ENCODE peak calls at places on chromosomes 3 and 15, in eight cellular contexts. F, Z, B, X, D, V, L and G are unnamed samples.

GRCh38 chr3:159458010-159458409 is 530.6 kb upstream of the IL12A start:
- DNase-seq in B (peak), Z (peak), X (no peak), V (peak), L (no peak), F (peak), D (peak), G (peak)

GRCh38 chr3:126964950-126965349 is 18.0 kb upstream of the PLXNA1 start:
- DNase-seq in X (no peak), D (no peak), B (no peak), F (no peak), V (no peak), L (no peak), Z (no peak), G (no peak)

GRCh38 chr3:193665370-193665989 is 72.5 kb downstream of the OPA1 start:
- DNase-seq in Z (peak), V (no peak), D (peak), B (peak), X (peak), F (peak), L (no peak), G (peak)

GRCh38 chr15:100958326-100959065 is 39.3 kb downstream of the LRRK1 start:
- DNase-seq in F (peak), V (no peak), X (peak), Z (no peak), B (peak), L (no peak), D (peak), G (no peak)

GRCh38 chr3:127464642-127465041 is 125.9 kb downstream of the TPRA1 start:
- DNase-seq in D (no peak), X (no peak), L (no peak), V (no peak), B (no peak), Z (peak), F (no peak), G (no peak)

GRCh38 chr3:112646623-112647022 is 5.7 kb upstream of the CCDC80 start:
- DNase-seq in B (peak), F (no peak), L (no peak), V (peak), Z (peak), X (no peak), D (no peak), G (no peak)

GRCh38 chr3:51975857-51976549 is 1.1 kb downstream of the ABHD14A start:
- DNase-seq in Z (peak), D (peak), V (peak), L (peak), B (no peak), X (peak), F (peak), G (peak)

GRCh38 chr3:128411574-128412064 is 55.1 kb downstream of the DNAJB8 start:
- DNase-seq in V (no peak), Z (no peak), B (no peak), F (no peak), X (no peak), D (no peak), L (no peak), G (no peak)

GRCh38 chr3:83226751-83227150 is 1465.3 kb upstream of the GBE1 start:
- DNase-seq in B (no peak), D (no peak), Z (no peak), F (no peak), L (no peak), V (no peak), X (no peak), G (no peak)

GRCh38 chr3:101779808-101780366 is 876 bp downstream of the NXPE3 start:
- DNase-seq in L (no peak), B (no peak), Z (no peak), D (no peak), V (no peak), X (no peak), F (peak), G (no peak)

GRCh38 chr15:31389576-31389975 is 62.9 kb downstream of the KLF13 start:
- DNase-seq in L (no peak), D (no peak), X (no peak), F (no peak), Z (no peak), B (no peak), V (no peak), G (no peak)

GRCh38 chr15:63677778-63678177 is 80.6 kb downstream of the FBXL22 start:
- DNase-seq in L (no peak), X (no peak), B (peak), F (no peak), D (no peak), V (peak), Z (no peak), G (no peak)

GRCh38 chr15:34999906-35000305 is 11.8 kb upstream of the ZNF770 start:
- DNase-seq in X (no peak), V (no peak), L (no peak), F (peak), B (peak), D (no peak), Z (no peak), G (no peak)

GRCh38 chr3:49124991-49125670 is 4.5 kb upstream of the USP19 start:
- DNase-seq in D (peak), L (no peak), F (peak), B (no peak), V (peak), Z (peak), X (no peak), G (no peak)

GRCh38 chr3:107627962-107628542 is 105.3 kb downstream of the BBX start:
- DNase-seq in B (no peak), D (no peak), X (no peak), Z (no peak), L (no peak), V (no peak), F (peak), G (no peak)

GRCh38 chr3:61789861-61790260 is 228.5 kb downstream of the PTPRG start:
- DNase-seq in F (no peak), Z (no peak), B (no peak), D (no peak), L (no peak), X (no peak), V (no peak), G (no peak)

GRCh38 chr3:123759311-123759710 is 124.8 kb downstream of the MYLK start:
- DNase-seq in F (no peak), V (no peak), D (no peak), B (no peak), L (no peak), Z (peak), X (no peak), G (no peak)

GRCh38 chr3:100277255-100277800 is 16.5 kb downstream of the TBC1D23 start:
- DNase-seq in X (no peak), L (no peak), D (peak), Z (no peak), V (no peak), B (no peak), F (peak), G (no peak)

GRCh38 chr3:196111939-196112386 is 30.1 kb upstream of the TFRC start:
- DNase-seq in D (no peak), L (no peak), X (no peak), F (no peak), V (no peak), Z (no peak), B (no peak), G (no peak)

GRCh38 chr3:197151562-197151961 is 121.9 kb upstream of the MELTF start:
- DNase-seq in X (peak), B (peak), V (no peak), F (peak), L (no peak), D (peak), Z (no peak), G (peak)

GRCh38 chr15:71115567-71116351 is 488 bp downstream of the THSD4 start:
- DNase-seq in F (peak), Z (peak), X (peak), D (peak), V (peak), B (peak), L (no peak), G (no peak)

GRCh38 chr15:71114887-71115566 is at the start of gene THSD4:
- DNase-seq in V (peak), F (peak), B (no peak), L (no peak), Z (peak), D (peak), X (peak), G (no peak)

GRCh38 chr15:71116942-71117341 is 1.7 kb downstream of the THSD4 start:
- DNase-seq in V (no peak), X (no peak), Z (no peak), B (no peak), D (no peak), F (no peak), L (no peak), G (no peak)

GRCh38 chr15:71117906-71118305 is 2.6 kb downstream of the THSD4 start:
- DNase-seq in D (no peak), L (no peak), Z (no peak), X (no peak), F (no peak), B (no peak), V (no peak), G (no peak)

DNA sequence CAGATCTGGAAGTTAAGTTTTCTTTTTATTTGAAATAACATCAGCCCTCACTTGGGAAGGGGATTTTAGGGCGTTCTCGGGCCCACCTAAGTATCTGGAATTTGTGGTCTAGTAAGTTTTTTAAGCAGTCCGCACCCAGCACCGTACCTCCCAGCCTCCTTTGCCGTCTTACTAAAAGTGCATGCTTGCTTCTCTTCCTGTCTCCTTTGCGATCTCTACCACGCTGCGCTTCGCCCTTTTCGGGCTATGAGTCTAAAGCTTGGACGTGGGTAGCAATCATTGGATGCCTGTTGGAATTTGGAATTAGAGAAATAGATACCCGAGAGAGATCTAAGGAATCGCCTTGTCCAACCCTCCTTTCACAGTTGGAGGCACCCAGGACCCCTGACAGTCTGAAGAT is 1.1 kb downstream of the THSD4 start:
- DNase-seq in F (no peak), X (no peak), Z (no peak), B (no peak), V (no peak), D (peak), L (no peak), G (no peak)
- H3K4me3 ChIP-seq in F (peak), X (peak), Z (peak), B (peak), V (peak), D (peak), L (peak), G (peak)

GRCh38 chr3:38281895-38282686 is at the start of gene SLC22A14:
- DNase-seq in X (no peak), L (no peak), Z (no peak), V (peak), B (no peak), F (no peak), D (no peak), G (no peak)
- TF ChIP-seq CTCF in X (peak), L (no peak), Z (peak), V (peak), B (no peak), F (no peak), D (no peak), G (no peak)

GRCh38 chr3:64561503-64561810 is 126.3 kb downstream of the ADAMTS9 start:
- DNase-seq in V (no peak), L (no peak), Z (no peak), F (no peak), B (no peak), X (no peak), D (no peak), G (no peak)
- H3K4me3 ChIP-seq in V (no peak), L (no peak), Z (no peak), F (peak), B (no peak), X (no peak), D (no peak), G (no peak)

GRCh38 chr15:70265466-70265978 is 167.8 kb upstream of the TLE3 start:
- DNase-seq in Z (peak), F (no peak), L (no peak), B (no peak), D (no peak), X (no peak), V (no peak), G (no peak)
- TF ChIP-seq CTCF in Z (no peak), F (peak), L (no peak), B (peak), D (no peak), X (peak), V (peak), G (peak)

DNA sequence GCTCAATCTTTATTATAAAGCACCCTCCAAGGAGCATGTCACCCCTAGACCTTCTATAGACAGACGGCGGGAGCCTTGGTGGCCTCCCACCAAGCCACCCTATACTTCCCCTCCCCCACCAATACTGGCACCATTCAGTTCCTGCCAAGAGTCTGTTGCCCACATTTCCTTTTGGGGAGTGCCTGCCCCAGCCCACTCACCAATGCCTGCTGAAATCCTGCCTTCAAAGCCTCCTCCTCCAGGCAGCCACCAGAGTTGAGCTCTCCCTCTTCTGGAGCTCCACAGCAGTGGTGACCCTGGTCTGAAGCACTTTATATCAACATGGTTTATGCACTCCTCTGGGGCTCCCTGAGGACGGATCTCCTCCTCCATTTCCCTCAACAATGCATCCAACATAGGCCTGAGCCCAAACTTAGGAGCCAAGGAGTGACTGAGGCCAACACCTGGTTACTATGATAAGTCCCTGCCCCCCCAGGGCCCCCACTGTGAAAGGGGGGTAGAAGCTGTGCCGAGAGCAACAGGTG is 8.8 kb downstream of the CCDC33 start:
- DNase-seq in F (no peak), B (no peak), L (no peak), X (no peak), D (no peak), Z (peak), V (no peak), G (no peak)
- H3K4me3 ChIP-seq in F (no peak), B (no peak), L (no peak), X (no peak), D (no peak), Z (no peak), V (peak), G (no peak)

DNA sequence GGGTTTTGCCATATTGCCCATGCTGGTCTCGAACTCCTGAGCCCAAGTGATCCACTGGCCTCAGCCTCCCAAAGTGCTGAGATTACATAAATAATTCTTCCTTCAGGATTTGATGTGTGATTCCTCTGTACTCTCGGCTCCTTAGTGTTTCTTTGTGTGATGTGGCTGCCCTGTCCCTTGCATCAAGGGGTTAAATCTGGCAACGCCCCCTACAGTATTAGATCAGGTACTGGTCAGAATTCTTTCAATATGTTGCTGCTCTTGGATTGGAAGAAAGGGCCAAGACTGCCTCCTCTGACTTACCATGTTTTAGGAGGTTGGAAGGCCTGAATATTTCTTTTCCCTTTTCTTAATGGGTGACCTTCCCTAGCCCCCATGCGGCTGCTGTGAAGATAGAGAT is 390.6 kb upstream of the WNT5A start:
- DNase-seq in D (no peak), V (no peak), L (no peak), X (no peak), Z (no peak), F (no peak), B (no peak), G (no peak)
- TF ChIP-seq CTCF in D (no peak), V (peak), L (no peak), X (no peak), Z (no peak), F (no peak), B (no peak), G (no peak)

DNA sequence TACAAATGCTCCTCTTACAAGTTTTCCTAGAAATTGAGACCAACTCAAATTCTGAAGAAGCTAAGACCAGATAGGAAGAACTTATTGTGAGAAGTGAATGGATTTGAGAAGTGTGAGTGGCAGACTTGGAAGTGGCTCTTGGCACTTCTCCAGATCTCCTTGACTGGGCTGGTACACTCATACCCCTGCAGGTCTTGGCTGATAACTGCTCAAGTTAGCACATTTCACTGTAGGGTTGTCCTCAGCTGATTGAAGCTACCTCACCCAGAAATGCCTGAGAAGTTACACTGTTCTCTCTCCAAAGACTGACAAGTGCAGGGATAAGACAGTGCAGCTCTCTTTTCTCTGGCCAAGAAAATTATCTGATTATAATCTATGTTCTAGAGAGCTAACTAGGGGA is 16.5 kb upstream of the CLDN1 start:
- DNase-seq in X (peak), B (peak), Z (no peak), L (no peak), V (no peak), D (peak), F (peak), G (no peak)
- H3K4me3 ChIP-seq in X (no peak), B (no peak), Z (no peak), L (no peak), V (no peak), D (no peak), F (no peak), G (no peak)

GRCh38 chr3:54427951-54428871 is 305.9 kb downstream of the CACNA2D3 start:
- DNase-seq in L (peak), V (peak), B (peak), Z (peak), F (peak), X (peak), D (peak), G (peak)
- TF ChIP-seq CTCF in L (no peak), V (peak), B (peak), Z (peak), F (peak), X (peak), D (peak), G (peak)